ENCODE peak calls at places on chromosome 14, in five cellular contexts. One of them, this sample, is unnamed.
A peak's percentile ranks its signal among the peaks of the same experiment; 100 is the strongest.

GRCh38 chr14:95547626-95548327 is 12.9 kb downstream of the GLRX5 start:
- DNase-seq in stimulated activated CD4-positive, alpha-beta T cell treated with anti-CD3 and anti-CD28 coated beads, Interleukin-4, amount 100 ng/mL, for 48 hours: no peak
- DNase-seq in right atrium auricular region: no peak
- DNase-seq in KG1: no peak
- DNase-seq in GM18507: no peak
- DNase-seq in this sample: no peak

GRCh38 chr14:104755621-104756020 is 2.7 kb downstream of the SIVA1 start:
- DNase-seq in stimulated activated CD4-positive, alpha-beta T cell treated with anti-CD3 and anti-CD28 coated beads, Interleukin-4, amount 100 ng/mL, for 48 hours: no peak
- DNase-seq in right atrium auricular region: no peak
- DNase-seq in KG1: no peak
- DNase-seq in GM18507: no peak
- DNase-seq in this sample: no peak

GRCh38 chr14:31949709-31950108 is 127.4 kb upstream of the ARHGAP5 start:
- DNase-seq in stimulated activated CD4-positive, alpha-beta T cell treated with anti-CD3 and anti-CD28 coated beads, Interleukin-4, amount 100 ng/mL, for 48 hours: no peak
- DNase-seq in right atrium auricular region: no peak
- DNase-seq in KG1: no peak
- DNase-seq in GM18507: no peak
- DNase-seq in this sample: no peak

GRCh38 chr14:31230559-31230958 is 23.0 kb upstream of the HECTD1 start:
- DNase-seq in stimulated activated CD4-positive, alpha-beta T cell treated with anti-CD3 and anti-CD28 coated beads, Interleukin-4, amount 100 ng/mL, for 48 hours: no peak
- DNase-seq in right atrium auricular region: no peak
- DNase-seq in KG1: no peak
- DNase-seq in GM18507: no peak
- DNase-seq in this sample: no peak

GRCh38 chr14:101600891-101601602 is 39.8 kb downstream of the DIO3 start:
- DNase-seq in stimulated activated CD4-positive, alpha-beta T cell treated with anti-CD3 and anti-CD28 coated beads, Interleukin-4, amount 100 ng/mL, for 48 hours: no peak
- DNase-seq in right atrium auricular region: peak; percentile 36
- DNase-seq in KG1: no peak
- DNase-seq in GM18507: no peak
- DNase-seq in this sample: no peak

GRCh38 chr14:93049867-93050331 is 65.8 kb downstream of the ITPK1 start:
- DNase-seq in stimulated activated CD4-positive, alpha-beta T cell treated with anti-CD3 and anti-CD28 coated beads, Interleukin-4, amount 100 ng/mL, for 48 hours: no peak
- DNase-seq in right atrium auricular region: no peak
- DNase-seq in KG1: no peak
- DNase-seq in GM18507: no peak
- DNase-seq in this sample: no peak

GRCh38 chr14:49959822-49960408 is 67.0 kb downstream of the ARF6 start:
- DNase-seq in stimulated activated CD4-positive, alpha-beta T cell treated with anti-CD3 and anti-CD28 coated beads, Interleukin-4, amount 100 ng/mL, for 48 hours: no peak
- DNase-seq in right atrium auricular region: no peak
- DNase-seq in KG1: no peak
- DNase-seq in GM18507: no peak
- DNase-seq in this sample: no peak

GRCh38 chr14:75736845-75737485 is 75.9 kb downstream of the TTLL5 start:
- DNase-seq in stimulated activated CD4-positive, alpha-beta T cell treated with anti-CD3 and anti-CD28 coated beads, Interleukin-4, amount 100 ng/mL, for 48 hours: no peak
- DNase-seq in right atrium auricular region: no peak
- DNase-seq in KG1: no peak
- DNase-seq in GM18507: no peak
- DNase-seq in this sample: no peak

GRCh38 chr14:55383039-55383438 is 28.6 kb downstream of the ATG14 start:
- DNase-seq in stimulated activated CD4-positive, alpha-beta T cell treated with anti-CD3 and anti-CD28 coated beads, Interleukin-4, amount 100 ng/mL, for 48 hours: no peak
- DNase-seq in right atrium auricular region: no peak
- DNase-seq in KG1: no peak
- DNase-seq in GM18507: no peak
- DNase-seq in this sample: no peak

GRCh38 chr14:55968741-55969140 is 149.5 kb upstream of the PELI2 start:
- DNase-seq in stimulated activated CD4-positive, alpha-beta T cell treated with anti-CD3 and anti-CD28 coated beads, Interleukin-4, amount 100 ng/mL, for 48 hours: no peak
- DNase-seq in right atrium auricular region: no peak
- DNase-seq in KG1: no peak
- DNase-seq in GM18507: no peak
- DNase-seq in this sample: no peak

GRCh38 chr14:80269338-80269935 is 58.1 kb upstream of the DIO2 start:
- DNase-seq in stimulated activated CD4-positive, alpha-beta T cell treated with anti-CD3 and anti-CD28 coated beads, Interleukin-4, amount 100 ng/mL, for 48 hours: no peak
- DNase-seq in right atrium auricular region: no peak
- DNase-seq in KG1: no peak
- DNase-seq in GM18507: no peak
- DNase-seq in this sample: no peak

GRCh38 chr14:52315355-52315718 is 1.2 kb downstream of the PTGER2 start:
- DNase-seq in stimulated activated CD4-positive, alpha-beta T cell treated with anti-CD3 and anti-CD28 coated beads, Interleukin-4, amount 100 ng/mL, for 48 hours: no peak
- DNase-seq in right atrium auricular region: no peak
- DNase-seq in KG1: no peak
- DNase-seq in GM18507: no peak
- DNase-seq in this sample: no peak

GRCh38 chr14:100494645-100495044 is 92.6 kb downstream of the BEGAIN start:
- DNase-seq in stimulated activated CD4-positive, alpha-beta T cell treated with anti-CD3 and anti-CD28 coated beads, Interleukin-4, amount 100 ng/mL, for 48 hours: no peak
- DNase-seq in right atrium auricular region: no peak
- DNase-seq in KG1: no peak
- DNase-seq in GM18507: no peak
- DNase-seq in this sample: no peak

GRCh38 chr14:86935241-86935640 is 1057.7 kb downstream of the GALC start:
- DNase-seq in stimulated activated CD4-positive, alpha-beta T cell treated with anti-CD3 and anti-CD28 coated beads, Interleukin-4, amount 100 ng/mL, for 48 hours: no peak
- DNase-seq in right atrium auricular region: no peak
- DNase-seq in KG1: no peak
- DNase-seq in GM18507: no peak
- DNase-seq in this sample: no peak

GRCh38 chr14:54087376-54087775 is 130.8 kb upstream of the BMP4 start:
- DNase-seq in stimulated activated CD4-positive, alpha-beta T cell treated with anti-CD3 and anti-CD28 coated beads, Interleukin-4, amount 100 ng/mL, for 48 hours: no peak
- DNase-seq in right atrium auricular region: no peak
- DNase-seq in KG1: no peak
- DNase-seq in GM18507: no peak
- DNase-seq in this sample: no peak

GRCh38 chr14:104395941-104396681 is 183.5 kb upstream of the C14orf180 start:
- DNase-seq in stimulated activated CD4-positive, alpha-beta T cell treated with anti-CD3 and anti-CD28 coated beads, Interleukin-4, amount 100 ng/mL, for 48 hours: no peak
- DNase-seq in right atrium auricular region: peak; percentile 32
- DNase-seq in KG1: no peak
- DNase-seq in GM18507: no peak
- DNase-seq in this sample: no peak

GRCh38 chr14:31170411-31170810 is 37.2 kb downstream of the HECTD1 start:
- DNase-seq in stimulated activated CD4-positive, alpha-beta T cell treated with anti-CD3 and anti-CD28 coated beads, Interleukin-4, amount 100 ng/mL, for 48 hours: no peak
- DNase-seq in right atrium auricular region: no peak
- DNase-seq in KG1: no peak
- DNase-seq in GM18507: no peak
- DNase-seq in this sample: no peak

GRCh38 chr14:99758121-99758871 is 34.9 kb upstream of the EML1 start:
- DNase-seq in stimulated activated CD4-positive, alpha-beta T cell treated with anti-CD3 and anti-CD28 coated beads, Interleukin-4, amount 100 ng/mL, for 48 hours: peak; percentile 11
- DNase-seq in right atrium auricular region: no peak
- DNase-seq in KG1: no peak
- DNase-seq in GM18507: no peak
- DNase-seq in this sample: no peak

GRCh38 chr14:104723651-104724406 is at the start of gene ADSS1:
- DNase-seq in stimulated activated CD4-positive, alpha-beta T cell treated with anti-CD3 and anti-CD28 coated beads, Interleukin-4, amount 100 ng/mL, for 48 hours: peak; percentile 41
- DNase-seq in right atrium auricular region: no peak
- DNase-seq in KG1: peak; percentile 33
- DNase-seq in GM18507: peak; percentile 83
- DNase-seq in this sample: no peak

GRCh38 chr14:61505815-61506809 is 184.7 kb downstream of the PRKCH start:
- DNase-seq in stimulated activated CD4-positive, alpha-beta T cell treated with anti-CD3 and anti-CD28 coated beads, Interleukin-4, amount 100 ng/mL, for 48 hours: no peak
- DNase-seq in right atrium auricular region: no peak
- DNase-seq in KG1: no peak
- DNase-seq in GM18507: no peak
- DNase-seq in this sample: no peak

GRCh38 chr14:32826404-32827082 is 112.1 kb upstream of the NPAS3 start:
- DNase-seq in stimulated activated CD4-positive, alpha-beta T cell treated with anti-CD3 and anti-CD28 coated beads, Interleukin-4, amount 100 ng/mL, for 48 hours: no peak
- DNase-seq in right atrium auricular region: no peak
- DNase-seq in KG1: no peak
- DNase-seq in GM18507: no peak
- DNase-seq in this sample: no peak

GRCh38 chr14:56216631-56217379 is 98.6 kb downstream of the PELI2 start:
- DNase-seq in stimulated activated CD4-positive, alpha-beta T cell treated with anti-CD3 and anti-CD28 coated beads, Interleukin-4, amount 100 ng/mL, for 48 hours: no peak
- DNase-seq in right atrium auricular region: no peak
- DNase-seq in KG1: no peak
- DNase-seq in GM18507: no peak
- DNase-seq in this sample: no peak

GRCh38 chr14:52848626-52849025 is 57.2 kb upstream of the GNPNAT1 start:
- DNase-seq in stimulated activated CD4-positive, alpha-beta T cell treated with anti-CD3 and anti-CD28 coated beads, Interleukin-4, amount 100 ng/mL, for 48 hours: no peak
- DNase-seq in right atrium auricular region: no peak
- DNase-seq in KG1: no peak
- DNase-seq in GM18507: no peak
- DNase-seq in this sample: peak; percentile 64

GRCh38 chr14:55807059-55807499 is 227.1 kb downstream of the KTN1 start:
- DNase-seq in stimulated activated CD4-positive, alpha-beta T cell treated with anti-CD3 and anti-CD28 coated beads, Interleukin-4, amount 100 ng/mL, for 48 hours: peak; percentile 55
- DNase-seq in right atrium auricular region: peak; percentile 95
- DNase-seq in KG1: no peak
- DNase-seq in GM18507: no peak
- DNase-seq in this sample: peak; percentile 23

GRCh38 chr14:67418368-67419174 is 6.6 kb upstream of the PLEK2 start:
- DNase-seq in stimulated activated CD4-positive, alpha-beta T cell treated with anti-CD3 and anti-CD28 coated beads, Interleukin-4, amount 100 ng/mL, for 48 hours: no peak
- DNase-seq in right atrium auricular region: no peak
- DNase-seq in KG1: no peak
- DNase-seq in GM18507: no peak
- DNase-seq in this sample: no peak

GRCh38 chr14:66708262-66708661 is 200.3 kb downstream of the GPHN start:
- DNase-seq in stimulated activated CD4-positive, alpha-beta T cell treated with anti-CD3 and anti-CD28 coated beads, Interleukin-4, amount 100 ng/mL, for 48 hours: no peak
- DNase-seq in right atrium auricular region: no peak
- DNase-seq in KG1: no peak
- DNase-seq in GM18507: no peak
- DNase-seq in this sample: no peak

GRCh38 chr14:90846511-90846910 is 30.3 kb upstream of the TTC7B start:
- DNase-seq in stimulated activated CD4-positive, alpha-beta T cell treated with anti-CD3 and anti-CD28 coated beads, Interleukin-4, amount 100 ng/mL, for 48 hours: no peak
- DNase-seq in right atrium auricular region: no peak
- DNase-seq in KG1: no peak
- DNase-seq in GM18507: no peak
- DNase-seq in this sample: no peak

GRCh38 chr14:99268776-99269510 is 3.1 kb downstream of the BCL11B start:
- DNase-seq in stimulated activated CD4-positive, alpha-beta T cell treated with anti-CD3 and anti-CD28 coated beads, Interleukin-4, amount 100 ng/mL, for 48 hours: no peak
- DNase-seq in right atrium auricular region: no peak
- DNase-seq in KG1: no peak
- DNase-seq in GM18507: no peak
- DNase-seq in this sample: no peak

GRCh38 chr14:53767566-53767965 is 189.1 kb downstream of the BMP4 start:
- DNase-seq in stimulated activated CD4-positive, alpha-beta T cell treated with anti-CD3 and anti-CD28 coated beads, Interleukin-4, amount 100 ng/mL, for 48 hours: no peak
- DNase-seq in right atrium auricular region: no peak
- DNase-seq in KG1: no peak
- DNase-seq in GM18507: no peak
- DNase-seq in this sample: no peak

GRCh38 chr14:21136024-21136423 is 19.8 kb downstream of the OR5AU1 start:
- DNase-seq in stimulated activated CD4-positive, alpha-beta T cell treated with anti-CD3 and anti-CD28 coated beads, Interleukin-4, amount 100 ng/mL, for 48 hours: no peak
- DNase-seq in right atrium auricular region: no peak
- DNase-seq in KG1: no peak
- DNase-seq in GM18507: peak; percentile 17
- DNase-seq in this sample: no peak

GRCh38 chr14:90839889-90840266 is 23.6 kb upstream of the TTC7B start:
- DNase-seq in stimulated activated CD4-positive, alpha-beta T cell treated with anti-CD3 and anti-CD28 coated beads, Interleukin-4, amount 100 ng/mL, for 48 hours: no peak
- DNase-seq in right atrium auricular region: no peak
- DNase-seq in KG1: no peak
- DNase-seq in GM18507: no peak
- DNase-seq in this sample: no peak

GRCh38 chr14:94345344-94346072 is 22.4 kb upstream of the SERPINA6 start:
- DNase-seq in stimulated activated CD4-positive, alpha-beta T cell treated with anti-CD3 and anti-CD28 coated beads, Interleukin-4, amount 100 ng/mL, for 48 hours: no peak
- DNase-seq in right atrium auricular region: peak; percentile 56
- DNase-seq in KG1: no peak
- DNase-seq in GM18507: no peak
- DNase-seq in this sample: no peak

GRCh38 chr14:105332352-105332874 is 17.9 kb downstream of the PACS2 start:
- DNase-seq in stimulated activated CD4-positive, alpha-beta T cell treated with anti-CD3 and anti-CD28 coated beads, Interleukin-4, amount 100 ng/mL, for 48 hours: no peak
- DNase-seq in right atrium auricular region: no peak
- DNase-seq in KG1: no peak
- DNase-seq in GM18507: no peak
- DNase-seq in this sample: no peak

GRCh38 chr14:103504991-103505565 is 17.6 kb downstream of the CKB start:
- DNase-seq in stimulated activated CD4-positive, alpha-beta T cell treated with anti-CD3 and anti-CD28 coated beads, Interleukin-4, amount 100 ng/mL, for 48 hours: no peak
- DNase-seq in right atrium auricular region: no peak
- DNase-seq in KG1: no peak
- DNase-seq in GM18507: no peak
- DNase-seq in this sample: no peak

GRCh38 chr14:101449114-101449513 is 112.2 kb upstream of the DIO3 start:
- DNase-seq in stimulated activated CD4-positive, alpha-beta T cell treated with anti-CD3 and anti-CD28 coated beads, Interleukin-4, amount 100 ng/mL, for 48 hours: no peak
- DNase-seq in right atrium auricular region: peak; percentile 34
- DNase-seq in KG1: no peak
- DNase-seq in GM18507: no peak
- DNase-seq in this sample: no peak

GRCh38 chr14:94051115-94051514 is 25.0 kb downstream of the OTUB2 start:
- DNase-seq in stimulated activated CD4-positive, alpha-beta T cell treated with anti-CD3 and anti-CD28 coated beads, Interleukin-4, amount 100 ng/mL, for 48 hours: no peak
- DNase-seq in right atrium auricular region: peak; percentile 59
- DNase-seq in KG1: no peak
- DNase-seq in GM18507: no peak
- DNase-seq in this sample: no peak

GRCh38 chr14:77141592-77142288 is at the start of gene ZDHHC22:
- DNase-seq in stimulated activated CD4-positive, alpha-beta T cell treated with anti-CD3 and anti-CD28 coated beads, Interleukin-4, amount 100 ng/mL, for 48 hours: no peak
- DNase-seq in right atrium auricular region: no peak
- DNase-seq in KG1: no peak
- DNase-seq in GM18507: no peak
- DNase-seq in this sample: no peak

GRCh38 chr14:97218336-97218712 is 421.1 kb downstream of the VRK1 start:
- DNase-seq in stimulated activated CD4-positive, alpha-beta T cell treated with anti-CD3 and anti-CD28 coated beads, Interleukin-4, amount 100 ng/mL, for 48 hours: no peak
- DNase-seq in right atrium auricular region: no peak
- DNase-seq in KG1: no peak
- DNase-seq in GM18507: no peak
- DNase-seq in this sample: no peak